ENCODE peak calls at places on chromosomes 6 and 20, in five cellular contexts. G, B, K, T and S are unnamed samples.

GRCh38 chr6:133632206-133632605 is 256.7 kb upstream of the TCF21 start:
- DNase-seq in K (no peak), B (no peak), T (peak; percentile 81), G (no peak), S (no peak)

GRCh38 chr6:112296694-112297093 is 42.3 kb upstream of the LAMA4 start:
- DNase-seq in K (no peak), G (no peak), B (no peak), T (no peak), S (no peak)

GRCh38 chr6:20707166-20707485 is 172.9 kb downstream of the CDKAL1 start:
- DNase-seq in G (no peak), T (no peak), B (no peak), K (no peak), S (no peak)

GRCh38 chr6:116096979-116097816 is 3.5 kb upstream of the NT5DC1 start:
- DNase-seq in K (no peak), B (no peak), G (no peak), T (peak; percentile 45), S (no peak)

GRCh38 chr6:5115168-5115567 is 30.0 kb downstream of the PPP1R3G start:
- DNase-seq in T (peak; percentile 40), G (peak; percentile 41), B (no peak), K (no peak), S (no peak)

GRCh38 chr20:41398408-41398807 is 31.8 kb upstream of the EMILIN3 start:
- DNase-seq in T (peak; percentile 81), B (no peak), G (no peak), K (peak; percentile 34), S (no peak)

GRCh38 chr6:134175532-134176282 is 123.3 kb upstream of the SLC2A12 start:
- DNase-seq in G (peak; percentile 82), K (peak; percentile 85), T (peak; percentile 88), B (no peak), S (peak; percentile 88)

GRCh38 chr6:75611011-75611701 is 9.5 kb downstream of the SENP6 start:
- DNase-seq in G (no peak), B (no peak), K (no peak), T (no peak), S (no peak)

GRCh38 chr20:44646641-44647274 is 4.7 kb downstream of the ADA start:
- DNase-seq in B (no peak), K (no peak), G (no peak), T (peak; percentile 34), S (no peak)

GRCh38 chr6:114228675-114229074 is 114.1 kb downstream of the HS3ST5 start:
- DNase-seq in T (no peak), K (no peak), G (no peak), B (no peak), S (no peak)

GRCh38 chr6:116008470-116009229 is 52.0 kb downstream of the FRK start:
- DNase-seq in K (no peak), T (peak; percentile 76), B (no peak), G (peak; percentile 11), S (no peak)

GRCh38 chr6:111663692-111664564 is 58.2 kb upstream of the TRAF3IP2 start:
- DNase-seq in K (no peak), B (peak; percentile 92), G (peak; percentile 70), T (peak; percentile 84), S (no peak)

GRCh38 chr6:41671376-41671775 is 33.1 kb downstream of the MDFI start:
- DNase-seq in G (no peak), B (no peak), K (no peak), T (no peak), S (no peak)

GRCh38 chr6:32969685-32970412 is 1.5 kb downstream of the BRD2 start:
- DNase-seq in B (peak; percentile 81), T (peak; percentile 97), K (peak; percentile 76), G (peak; percentile 73), S (peak; percentile 88)

GRCh38 chr6:131062245-131063027 is 609 bp downstream of the EPB41L2 start:
- DNase-seq in T (no peak), K (peak; percentile 28), G (no peak), B (peak; percentile 32), S (no peak)

GRCh38 chr6:15036690-15037245 is 209.1 kb upstream of the JARID2 start:
- DNase-seq in K (peak; percentile 39), B (peak; percentile 46), G (peak; percentile 84), T (no peak), S (no peak)

GRCh38 chr6:14110001-14110818 is 7.4 kb upstream of the CD83 start:
- DNase-seq in T (no peak), B (no peak), G (no peak), K (no peak), S (no peak)

GRCh38 chr20:50624351-50625016 is 66.9 kb downstream of the RIPOR3 start:
- DNase-seq in G (no peak), K (peak; percentile 78), T (no peak), B (no peak), S (no peak)

GRCh38 chr6:99338188-99338587 is 11.3 kb downstream of the FAXC start:
- DNase-seq in K (no peak), G (no peak), B (no peak), T (no peak), S (no peak)

GRCh38 chr6:2659882-2660281 is 90.8 kb downstream of the MYLK4 start:
- DNase-seq in K (no peak), G (no peak), B (no peak), T (no peak), S (no peak)

GRCh38 chr6:116314878-116315277 is 35.1 kb upstream of the TSPYL1 start:
- DNase-seq in G (no peak), K (no peak), T (no peak), B (no peak), S (no peak)

GRCh38 chr6:73515204-73516101 is 5.4 kb downstream of the EEF1A1 start:
- DNase-seq in B (peak; percentile 45), T (peak; percentile 90), G (no peak), K (peak; percentile 48), S (no peak)

GRCh38 chr6:33424855-33425667 is 5.2 kb downstream of the SYNGAP1 start:
- DNase-seq in G (no peak), B (no peak), T (no peak), K (no peak), S (no peak)

GRCh38 chr20:9408422-9409300 is 105.7 kb upstream of the LAMP5 start:
- DNase-seq in K (no peak), T (peak; percentile 28), G (no peak), B (no peak), S (no peak)

GRCh38 chr6:166707045-166707444 is 80.0 kb upstream of the RPS6KA2 start:
- DNase-seq in K (peak; percentile 68), G (peak; percentile 64), T (peak; percentile 35), B (peak; percentile 82), S (peak; percentile 83)

GRCh38 chr20:62891111-62891510 is 29.5 kb upstream of the TCFL5 start:
- DNase-seq in K (no peak), B (no peak), T (no peak), G (no peak), S (no peak)

GRCh38 chr6:166927240-166927941 is 29.0 kb downstream of the RNASET2 start:
- DNase-seq in B (no peak), T (no peak), K (no peak), G (no peak), S (peak; percentile 64)

GRCh38 chr20:61494763-61495595 is 242.9 kb downstream of the CDH4 start:
- DNase-seq in G (no peak), K (no peak), B (no peak), T (no peak), S (peak; percentile 76)

GRCh38 chr6:71404145-71404966 is 115.7 kb downstream of the OGFRL1 start:
- DNase-seq in G (no peak), T (peak; percentile 88), B (no peak), K (no peak), S (no peak)

GRCh38 chr20:50136822-50137599 is 16.5 kb downstream of the PEDS1 start:
- DNase-seq in K (no peak), T (no peak), B (no peak), G (no peak), S (no peak)

DNA sequence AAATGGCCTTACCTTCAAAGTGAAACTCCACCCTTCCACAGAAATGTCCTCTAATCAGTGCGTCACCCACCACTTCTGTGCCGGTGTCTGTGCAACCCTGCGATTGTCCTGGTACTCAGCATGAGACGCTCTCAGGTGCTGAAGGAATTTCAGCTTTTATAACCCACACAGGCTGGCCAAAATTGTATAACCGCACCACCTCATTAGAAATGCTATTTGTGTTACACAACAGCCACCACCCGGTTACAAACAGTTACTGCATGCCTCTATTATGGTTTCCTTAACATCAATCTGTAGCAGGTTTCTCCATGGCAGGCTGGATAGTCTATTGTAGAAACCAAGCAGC is 51.5 kb downstream of the SLC23A2 start:
- DNase-seq in G (no peak), T (peak; percentile 66), K (no peak), B (no peak), S (no peak)
- TF ChIP-seq CTCF in G (peak; percentile 57), T (peak; percentile 52), K (no peak), B (peak; percentile 63), S (peak; percentile 52)

DNA sequence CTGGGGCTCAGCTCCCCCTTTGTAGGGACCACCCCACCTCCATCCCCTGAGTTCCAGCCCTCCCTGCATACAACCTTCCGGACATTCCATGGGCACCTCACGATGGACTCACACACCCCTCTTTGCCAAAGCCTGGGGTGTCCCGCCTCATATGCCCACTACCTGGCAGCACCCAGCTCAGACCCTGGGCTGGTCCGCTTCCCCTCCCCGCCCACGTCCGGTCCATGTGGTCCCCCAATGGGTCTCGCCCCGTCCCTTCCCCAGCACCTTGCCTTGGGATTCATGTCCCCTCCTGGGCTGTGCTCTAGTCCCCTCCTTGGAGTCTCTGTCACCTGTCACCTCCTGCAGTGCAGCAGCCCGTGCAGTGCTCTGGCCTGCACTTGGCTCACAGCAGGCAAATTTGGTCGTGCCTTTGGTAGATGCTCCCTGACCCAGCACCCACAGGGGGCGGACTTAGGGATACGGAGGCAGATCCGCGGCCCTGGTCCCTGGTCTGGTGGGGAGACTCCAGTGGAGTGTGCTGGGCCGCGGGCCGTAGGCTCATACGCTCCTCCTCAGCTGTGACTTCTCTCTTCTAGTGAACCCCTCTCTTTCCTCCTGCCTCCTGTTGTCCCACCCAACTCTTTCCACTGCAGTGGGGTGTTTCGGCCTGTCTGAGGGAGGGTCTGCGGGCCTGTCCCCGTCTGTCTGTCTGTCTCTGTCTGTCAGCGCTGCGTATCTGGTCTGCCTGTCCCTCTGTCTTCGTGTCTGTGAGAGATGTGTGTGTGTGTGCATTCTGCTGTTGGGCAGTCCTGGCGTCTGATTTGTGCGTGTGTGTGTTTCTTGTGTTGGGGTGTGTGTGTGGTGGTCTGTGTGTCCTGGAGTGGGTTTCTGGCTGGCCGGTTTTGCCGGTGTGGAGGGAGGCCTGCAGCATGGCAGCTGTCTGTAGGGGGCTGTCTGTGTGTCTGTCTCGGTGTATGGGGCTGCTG is 69.5 kb downstream of the SRC start:
- DNase-seq in B (no peak), G (no peak), T (no peak), K (no peak), S (no peak)
- TF ChIP-seq CTCF in B (no peak), G (no peak), T (no peak), K (no peak), S (no peak)

DNA sequence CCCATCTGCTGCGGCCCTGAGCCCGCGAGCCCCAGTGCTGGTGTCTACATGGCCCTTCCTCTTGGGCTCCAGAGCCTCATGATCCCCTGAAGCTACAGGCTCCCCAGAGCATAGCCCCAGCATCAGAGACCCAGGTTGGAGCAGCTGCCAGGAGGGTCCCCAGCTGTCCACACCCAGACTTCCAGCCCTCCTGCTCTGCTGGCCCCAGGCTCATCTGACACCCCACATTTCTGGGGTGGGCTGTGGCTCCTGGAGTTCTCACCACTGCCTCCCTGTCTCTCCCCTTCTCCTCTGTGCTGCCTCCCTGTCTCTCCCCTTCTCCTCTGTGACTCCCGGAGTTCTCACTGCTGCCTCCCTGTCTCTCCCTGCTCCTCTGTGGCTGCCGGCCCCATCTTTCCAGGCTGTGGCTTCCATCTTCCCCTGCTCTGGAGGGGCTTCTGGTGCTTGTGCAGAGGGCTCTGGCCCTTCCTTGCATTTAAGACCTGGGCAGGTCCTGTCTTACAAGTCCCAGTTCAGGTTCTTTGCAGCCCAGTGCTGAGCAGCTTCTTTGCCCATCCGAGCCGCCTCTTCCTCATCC is 108.1 kb downstream of the ERMARD start:
- DNase-seq in B (no peak), G (no peak), K (no peak), T (no peak), S (peak; percentile 66)
- TF ChIP-seq CTCF in B (no peak), G (no peak), K (no peak), T (no peak), S (no peak)

GRCh38 chr20:58246346-58246745 is 17.9 kb upstream of the ANKRD60 start:
- DNase-seq in T (peak; percentile 57), B (peak; percentile 56), K (no peak), G (no peak), S (peak; percentile 75)
- TF ChIP-seq CTCF in T (peak; percentile 41), B (peak; percentile 64), K (no peak), G (peak; percentile 33), S (peak; percentile 49)